ENCODE peak calls at places on chromosome 18, in five cellular contexts. C is T-helper 1 cell, G is AG04449, N is iPS DF 6.9, U is GM23248. V is an unnamed sample.

GRCh38 chr18:50700245-50701165 is 119.3 kb downstream of the MRO start:
- DNase-seq in C (no peak), G (no peak), N (no peak), U (no peak), V (no peak)

GRCh38 chr18:73365018-73365417 is 497.2 kb upstream of the NETO1 start:
- DNase-seq in C (no peak), G (no peak), N (no peak), U (peak), V (no peak)

GRCh38 chr18:2147424-2147823 is 423.9 kb downstream of the METTL4 start:
- DNase-seq in C (no peak), G (no peak), N (no peak), U (no peak), V (no peak)

GRCh38 chr18:34514238-34514637 is 195.9 kb upstream of the DTNA start:
- DNase-seq in C (no peak), G (no peak), N (no peak), U (peak), V (no peak)

GRCh38 chr18:62682396-62682795 is 32.9 kb upstream of the PHLPP1 start:
- DNase-seq in C (no peak), G (no peak), N (no peak), U (no peak), V (no peak)

GRCh38 chr18:77250501-77250925 is 865 bp downstream of the GALR1 start:
- DNase-seq in C (no peak), G (no peak), N (no peak), U (no peak), V (no peak)

GRCh38 chr18:22047485-22047884 is 121.9 kb upstream of the GATA6 start:
- DNase-seq in C (no peak), G (no peak), N (no peak), U (no peak), V (no peak)

GRCh38 chr18:36829362-36830140 is 624 bp downstream of the KIAA1328 start:
- DNase-seq in C (no peak), G (no peak), N (no peak), U (peak), V (no peak)

GRCh38 chr18:14978962-14979535 is 231.1 kb downstream of the ANKRD30B start:
- DNase-seq in C (no peak), G (no peak), N (peak), U (peak), V (peak)

GRCh38 chr18:50933684-50934083 is 34.2 kb upstream of the ELAC1 start:
- DNase-seq in C (no peak), G (no peak), N (no peak), U (no peak), V (no peak)

GRCh38 chr18:79965119-79965902 is 868 bp downstream of the HSBP1L1 start:
- DNase-seq in C (peak), G (no peak), N (no peak), U (peak), V (no peak)

GRCh38 chr18:67636597-67637385 is 120.3 kb upstream of the DSEL start:
- DNase-seq in C (no peak), G (no peak), N (no peak), U (no peak), V (no peak)

GRCh38 chr18:59109375-59109774 is 30.3 kb upstream of the SEC11C start:
- DNase-seq in C (no peak), G (no peak), N (no peak), U (peak), V (no peak)

GRCh38 chr18:78376036-78376435 is 603.6 kb upstream of the SALL3 start:
- DNase-seq in C (no peak), G (no peak), N (no peak), U (no peak), V (no peak)

GRCh38 chr18:7684966-7685365 is 117.8 kb downstream of the PTPRM start:
- DNase-seq in C (no peak), G (no peak), N (no peak), U (no peak), V (no peak)

GRCh38 chr18:10301831-10302483 is 152.5 kb upstream of the APCDD1 start:
- DNase-seq in C (no peak), G (no peak), N (no peak), U (no peak), V (no peak)

GRCh38 chr18:79798999-79799370 is 1.2 kb downstream of the KCNG2 start:
- DNase-seq in C (no peak), G (no peak), N (no peak), U (no peak), V (no peak)

GRCh38 chr18:61575419-61575818 is 242.2 kb downstream of the CDH20 start:
- DNase-seq in C (no peak), G (no peak), N (no peak), U (peak), V (no peak)

GRCh38 chr18:69778680-69779079 is 169.0 kb downstream of the CD226 start:
- DNase-seq in C (no peak), G (no peak), N (no peak), U (no peak), V (no peak)

GRCh38 chr18:7414459-7414858 is 152.7 kb upstream of the PTPRM start:
- DNase-seq in C (no peak), G (no peak), N (no peak), U (peak), V (no peak)

GRCh38 chr18:60596928-60597327 is 224.4 kb upstream of the MC4R start:
- DNase-seq in C (no peak), G (no peak), N (no peak), U (no peak), V (no peak)

GRCh38 chr18:62992877-62993365 is 277.6 kb downstream of the PHLPP1 start:
- DNase-seq in C (no peak), G (no peak), N (no peak), U (no peak), V (no peak)

GRCh38 chr18:75441921-75442320 is 14.4 kb upstream of the SMIM21 start:
- DNase-seq in C (no peak), G (no peak), N (no peak), U (peak), V (no peak)

GRCh38 chr18:9449580-9449979 is 25.7 kb upstream of the RALBP1 start:
- DNase-seq in C (no peak), G (no peak), N (no peak), U (no peak), V (no peak)

GRCh38 chr18:49880656-49881055 is 67.3 kb upstream of the ACAA2 start:
- DNase-seq in C (no peak), G (no peak), N (no peak), U (no peak), V (no peak)

GRCh38 chr18:69787825-69788547 is 159.7 kb downstream of the CD226 start:
- DNase-seq in C (no peak), G (peak), N (no peak), U (peak), V (no peak)

GRCh38 chr18:51890762-51891161 is 449.2 kb upstream of the DCC start:
- DNase-seq in C (no peak), G (peak), N (no peak), U (peak), V (no peak)

GRCh38 chr18:79455261-79455660 is 59.5 kb downstream of the NFATC1 start:
- DNase-seq in C (no peak), G (no peak), N (no peak), U (no peak), V (no peak)

GRCh38 chr18:26482567-26482966 is 65.8 kb downstream of the KCTD1 start:
- DNase-seq in C (no peak), G (no peak), N (peak), U (no peak), V (peak)

GRCh38 chr18:36073676-36074075 is 6.3 kb upstream of the RPRD1A start:
- DNase-seq in C (no peak), G (no peak), N (no peak), U (no peak), V (no peak)

GRCh38 chr18:26549103-26549485 is 741 bp upstream of the KCTD1 start:
- DNase-seq in C (peak), G (no peak), N (no peak), U (peak), V (no peak)

GRCh38 chr18:52723456-52724065 is 383.6 kb downstream of the DCC start:
- DNase-seq in C (no peak), G (peak), N (no peak), U (no peak), V (peak)

GRCh38 chr18:64110692-64111480 is 38.0 kb downstream of the LINC00305 start:
- DNase-seq in C (no peak), G (no peak), N (no peak), U (peak), V (no peak)

GRCh38 chr18:50816767-50817166 is 3.0 kb downstream of the MRO start:
- DNase-seq in C (no peak), G (no peak), N (no peak), U (no peak), V (no peak)